ENCODE peak calls at places on chromosomes 12 and 14, in six cellular contexts. L is aorta, N is H7, I is neural progenitor cell, O is cardiac muscle cell, P is body of pancreas. E is an unnamed sample.

GRCh38 chr14:22928237-22929103 is 706 bp downstream of the PRMT5 start:
- DNase-seq in O (no peak), N (no peak), I (peak; percentile 9), P (no peak), L (no peak), E (no peak)

GRCh38 chr12:23753627-23754358 is 195.7 kb downstream of the SOX5 start:
- DNase-seq in I (peak; percentile 70), O (no peak), P (no peak), N (no peak), L (no peak), E (peak; percentile 42)

GRCh38 chr12:71220295-71220694 is 62.5 kb upstream of the TSPAN8 start:
- DNase-seq in L (no peak), I (peak; percentile 21), P (no peak), N (no peak), O (no peak), E (peak; percentile 51)

GRCh38 chr12:72226510-72226909 is 45.7 kb upstream of the TRHDE start:
- DNase-seq in N (no peak), P (no peak), I (no peak), O (no peak), L (no peak), E (no peak)

GRCh38 chr12:89571481-89572190 is 45.8 kb upstream of the POC1B start:
- DNase-seq in N (no peak), O (no peak), I (no peak), P (no peak), L (no peak), E (no peak)

GRCh38 chr14:72401632-72402428 is 469.6 kb downstream of the RGS6 start:
- DNase-seq in N (no peak), I (no peak), L (no peak), P (no peak), O (no peak), E (no peak)

GRCh38 chr12:110565919-110566871 is 16.9 kb downstream of the PPTC7 start:
- DNase-seq in O (no peak), P (peak; percentile 41), L (no peak), I (no peak), N (no peak), E (peak; percentile 60)

GRCh38 chr12:2347137-2347843 is 294.5 kb downstream of the CACNA1C start:
- DNase-seq in O (no peak), P (no peak), N (no peak), I (no peak), L (no peak), E (no peak)

GRCh38 chr14:85178869-85179268 is 351.1 kb upstream of the FLRT2 start:
- DNase-seq in I (no peak), N (peak; percentile 1), O (no peak), P (no peak), L (no peak), E (no peak)

GRCh38 chr12:62750941-62751843 is 183.8 kb downstream of the PPM1H start:
- DNase-seq in N (no peak), O (no peak), I (no peak), P (no peak), L (no peak), E (peak; percentile 53)

GRCh38 chr14:64704145-64704742 is at the start of gene PLEKHG3:
- DNase-seq in I (peak; percentile 85), N (peak; percentile 91), O (peak; percentile 90), L (peak; percentile 95), P (peak; percentile 89), E (peak; percentile 94)

GRCh38 chr12:24922109-24922508 is 26.8 kb downstream of the BCAT1 start:
- DNase-seq in I (no peak), N (no peak), L (no peak), O (no peak), P (no peak), E (no peak)

GRCh38 chr14:71812693-71813092 is 119.5 kb upstream of the RGS6 start:
- DNase-seq in I (no peak), N (no peak), O (no peak), P (no peak), L (no peak), E (no peak)

GRCh38 chr12:30599631-30600030 is 96.0 kb downstream of the IPO8 start:
- DNase-seq in N (no peak), I (no peak), L (no peak), P (no peak), O (no peak), E (no peak)

GRCh38 chr14:69263771-69264170 is 3.8 kb downstream of the GALNT16 start:
- DNase-seq in I (no peak), P (no peak), N (no peak), L (no peak), O (no peak), E (no peak)

GRCh38 chr14:55052259-55052930 is 948 bp downstream of the MAPK1IP1L start:
- DNase-seq in N (no peak), P (no peak), I (no peak), L (no peak), O (no peak), E (no peak)

GRCh38 chr12:105294886-105295479 is 35.5 kb upstream of the C12orf75 start:
- DNase-seq in P (no peak), O (no peak), N (no peak), I (no peak), L (no peak), E (no peak)

GRCh38 chr12:69900720-69901131 is 75.7 kb downstream of the MYRFL start:
- DNase-seq in N (peak; percentile 32), O (peak; percentile 85), L (peak; percentile 79), I (peak; percentile 88), P (peak; percentile 87), E (peak; percentile 87)

GRCh38 chr12:19575307-19576243 is 136.3 kb downstream of the AEBP2 start:
- DNase-seq in N (no peak), P (peak; percentile 31), I (no peak), L (no peak), O (peak; percentile 82), E (peak; percentile 9)

GRCh38 chr12:112978163-112979081 is at the start of gene OAS2:
- DNase-seq in N (no peak), O (peak; percentile 3), I (peak; percentile 14), P (peak; percentile 64), L (peak; percentile 77), E (no peak)

GRCh38 chr12:120684523-120684932 is 2.4 kb upstream of the MLEC start:
- DNase-seq in L (no peak), O (no peak), P (peak; percentile 17), I (no peak), N (no peak), E (no peak)

GRCh38 chr12:51976376-51977160 is 25.1 kb downstream of the ACVR1B start:
- DNase-seq in O (peak; percentile 65), N (no peak), L (no peak), I (no peak), P (peak; percentile 72), E (peak; percentile 37)

GRCh38 chr12:1606021-1606622 is 11.7 kb upstream of the FBXL14 start:
- DNase-seq in L (peak; percentile 98), I (no peak), N (peak; percentile 66), O (peak; percentile 81), P (peak; percentile 91), E (peak; percentile 93)

GRCh38 chr12:131794573-131794972 is 33.6 kb upstream of the MMP17 start:
- DNase-seq in L (no peak), O (no peak), P (no peak), I (no peak), N (no peak), E (no peak)
- H3K36me3 ChIP-seq in L (peaks cover 6% of the 10 kb centered on the region), O (peaks cover 16% of the 10 kb centered on the region), P (peaks cover 21% of the 10 kb centered on the region), I (no peaks in the 10 kb centered on the region), N (peaks cover 6% of the 10 kb centered on the region), E (peaks cover 2% of the 10 kb centered on the region)

GRCh38 chr12:65946821-65947220 is 122.5 kb downstream of the HMGA2 start:
- DNase-seq in P (no peak), L (no peak), N (no peak), I (no peak), O (no peak), E (no peak)

GRCh38 chr12:65946419-65946818 is 122.1 kb downstream of the HMGA2 start:
- DNase-seq in L (no peak), P (no peak), I (no peak), N (no peak), O (no peak), E (no peak)

GRCh38 chr12:65949986-65950385 is 125.7 kb downstream of the HMGA2 start:
- DNase-seq in I (no peak), L (no peak), O (no peak), P (no peak), N (no peak), E (no peak)

GRCh38 chr12:65949009-65949623 is 124.8 kb downstream of the HMGA2 start:
- DNase-seq in I (no peak), P (no peak), O (no peak), N (no peak), L (no peak), E (no peak)

GRCh38 chr12:65948320-65949008 is 124.2 kb downstream of the HMGA2 start:
- DNase-seq in L (peak; percentile 84), P (peak; percentile 84), N (no peak), O (no peak), I (peak; percentile 33), E (no peak)
- H3K4me3 ChIP-seq in L (peak overlapping the region; percentile 34), P (no peak overlapping the region), N (no peak overlapping the region), O (no peak overlapping the region), I (no peak overlapping the region), E (no peak overlapping the region)

GRCh38 chr12:104292872-104293794 is 10.4 kb upstream of the EID3 start:
- DNase-seq in N (no peak), I (no peak), P (no peak), O (no peak), L (no peak), E (peak; percentile 40)

GRCh38 chr12:104290320-104290719 is 13.2 kb upstream of the EID3 start:
- DNase-seq in N (no peak), P (no peak), O (no peak), I (no peak), L (no peak), E (no peak)

GRCh38 chr12:104290855-104291254 is 12.7 kb upstream of the EID3 start:
- DNase-seq in I (no peak), P (no peak), L (no peak), O (no peak), N (no peak), E (no peak)

GRCh38 chr12:104294845-104295674 is 8.5 kb upstream of the EID3 start:
- DNase-seq in O (no peak), N (no peak), I (no peak), P (no peak), L (no peak), E (peak; percentile 46)

GRCh38 chr12:104291867-104292524 is 11.5 kb upstream of the EID3 start:
- DNase-seq in O (no peak), L (no peak), I (peak; percentile 37), P (no peak), N (peak; percentile 60), E (peak; percentile 55)
- H3K36me3 ChIP-seq in O (peaks cover 10% of the 10 kb centered on the region), L (peaks cover 6% of the 10 kb centered on the region), I (no peaks in the 10 kb centered on the region), P (no peaks in the 10 kb centered on the region), N (peaks cover 10% of the 10 kb centered on the region), E (no peaks in the 10 kb centered on the region)

GRCh38 chr14:100374891-100375272 is 51.7 kb downstream of the SLC25A47 start:
- DNase-seq in L (peak; percentile 65), O (no peak), P (no peak), I (no peak), N (no peak), E (peak; percentile 17)

GRCh38 chr14:100370003-100370402 is 46.9 kb downstream of the SLC25A47 start:
- DNase-seq in L (no peak), I (no peak), O (no peak), N (no peak), P (no peak), E (no peak)

GRCh38 chr14:100374270-100374669 is 51.1 kb downstream of the SLC25A47 start:
- DNase-seq in P (no peak), L (no peak), N (no peak), I (no peak), O (no peak), E (no peak)

GRCh38 chr14:100371773-100372172 is 48.6 kb downstream of the SLC25A47 start:
- DNase-seq in O (no peak), L (no peak), I (peak; percentile 57), P (no peak), N (no peak), E (peak; percentile 97)

GRCh38 chr14:100372357-100373048 is 49.4 kb downstream of the SLC25A47 start:
- DNase-seq in P (no peak), I (peak; percentile 59), O (no peak), N (peak; percentile 29), L (no peak), E (peak; percentile 96)
- H3K4me3 ChIP-seq in P (no peak overlapping the region), I (no peak overlapping the region), O (no peak overlapping the region), N (no peak overlapping the region), L (no peak overlapping the region), E (no peak overlapping the region)